ENCODE peak calls at places on chromosomes 6 and 20, in eight cellular contexts. K is A549, P is breast epithelium, Y is AG09309, A is cardiac fibroblast, U is Panc1, F is AG10803, D is thoracic aorta. G is an unnamed sample.

GRCh38 chr6:29631860-29632731 is 887 bp downstream of the GABBR1 start:
- DNase-seq in K (peak; percentile 51), P (no peak), Y (no peak), A (peak; percentile 51), U (no peak), F (peak; percentile 63), D (no peak), G (no peak)

GRCh38 chr20:22762576-22763256 is 178.3 kb upstream of the FOXA2 start:
- DNase-seq in K (peak; percentile 36), P (no peak), Y (no peak), A (no peak), U (no peak), F (no peak), D (no peak), G (no peak)

GRCh38 chr20:39630215-39630614 is 668.1 kb downstream of the DHX35 start:
- DNase-seq in K (no peak), P (no peak), Y (no peak), A (no peak), U (no peak), F (peak; percentile 31), D (no peak), G (no peak)

GRCh38 chr6:105136433-105137350 is 43.1 kb downstream of the POPDC3 start:
- DNase-seq in K (peak; percentile 45), P (no peak), Y (no peak), A (peak; percentile 56), U (no peak), F (peak; percentile 59), D (no peak), G (no peak)

GRCh38 chr6:150069707-150070106 is 786 bp upstream of the ULBP3 start:
- DNase-seq in K (no peak), P (no peak), Y (no peak), A (no peak), U (no peak), F (no peak), D (no peak), G (no peak)

GRCh38 chr6:111242452-111242851 is 155.1 kb downstream of the SLC16A10 start:
- DNase-seq in K (peak; percentile 52), P (no peak), Y (peak; percentile 42), A (peak; percentile 67), U (no peak), F (peak; percentile 16), D (no peak), G (no peak)

GRCh38 chr6:163321717-163322116 is 92.8 kb upstream of the QKI start:
- DNase-seq in K (no peak), P (no peak), Y (no peak), A (no peak), U (no peak), F (no peak), D (no peak), G (no peak)

GRCh38 chr20:63132131-63132714 is 83.7 kb downstream of the YTHDF1 start:
- DNase-seq in K (no peak), P (peak; percentile 24), Y (no peak), A (no peak), U (no peak), F (no peak), D (no peak), G (no peak)

GRCh38 chr6:22906091-22906549 is 336.8 kb downstream of the HDGFL1 start:
- DNase-seq in K (peak; percentile 28), P (no peak), Y (no peak), A (peak; percentile 69), U (no peak), F (peak; percentile 54), D (no peak), G (no peak)

GRCh38 chr6:117494694-117495318 is 12.3 kb downstream of the DCBLD1 start:
- DNase-seq in K (peak; percentile 44), P (no peak), Y (no peak), A (peak; percentile 67), U (no peak), F (no peak), D (no peak), G (no peak)

GRCh38 chr6:36129889-36130671 is at the start of gene MAPK13:
- DNase-seq in K (no peak), P (no peak), Y (no peak), A (peak; percentile 66), U (no peak), F (no peak), D (no peak), G (no peak)
- H3K4me3 ChIP-seq in K (no peak within 1 kb of the TSS), P (peak within 1 kb of the TSS; percentile 37), Y (peak within 1 kb of the TSS; percentile 17), A (peak within 1 kb of the TSS; percentile 37), U (peak within 1 kb of the TSS; percentile 35), F (no peak within 1 kb of the TSS), D (peak within 1 kb of the TSS; percentile 67), G (no peak within 1 kb of the TSS)

GRCh38 chr6:98847767-98848538 is 13.6 kb downstream of the POU3F2 start:
- DNase-seq in K (no peak), P (no peak), Y (no peak), A (no peak), U (no peak), F (no peak), D (no peak), G (no peak)
- H3K4me3 ChIP-seq in K (no peak overlapping the region), P (peak overlapping the region; percentile 4), Y (peak overlapping the region; percentile 29), A (peak overlapping the region; percentile 17), U (no peak overlapping the region), F (peak overlapping the region; percentile 37), D (peak overlapping the region; percentile 55), G (no peak overlapping the region)

GRCh38 chr20:51366155-51366886 is 176.2 kb downstream of the NFATC2 start:
- DNase-seq in K (peak; percentile 90), P (no peak), Y (peak; percentile 99), A (peak; percentile 100), U (no peak), F (peak; percentile 100), D (peak; percentile 88), G (no peak)

GRCh38 chr20:51363813-51364212 is 178.7 kb downstream of the NFATC2 start:
- DNase-seq in K (no peak), P (no peak), Y (no peak), A (no peak), U (no peak), F (no peak), D (no peak), G (no peak)

GRCh38 chr20:51368461-51369211 is 173.9 kb downstream of the NFATC2 start:
- DNase-seq in K (no peak), P (no peak), Y (no peak), A (no peak), U (no peak), F (peak; percentile 46), D (no peak), G (no peak)

GRCh38 chr20:51363378-51363777 is 179.1 kb downstream of the NFATC2 start:
- DNase-seq in K (no peak), P (no peak), Y (no peak), A (no peak), U (no peak), F (no peak), D (no peak), G (no peak)

DNA sequence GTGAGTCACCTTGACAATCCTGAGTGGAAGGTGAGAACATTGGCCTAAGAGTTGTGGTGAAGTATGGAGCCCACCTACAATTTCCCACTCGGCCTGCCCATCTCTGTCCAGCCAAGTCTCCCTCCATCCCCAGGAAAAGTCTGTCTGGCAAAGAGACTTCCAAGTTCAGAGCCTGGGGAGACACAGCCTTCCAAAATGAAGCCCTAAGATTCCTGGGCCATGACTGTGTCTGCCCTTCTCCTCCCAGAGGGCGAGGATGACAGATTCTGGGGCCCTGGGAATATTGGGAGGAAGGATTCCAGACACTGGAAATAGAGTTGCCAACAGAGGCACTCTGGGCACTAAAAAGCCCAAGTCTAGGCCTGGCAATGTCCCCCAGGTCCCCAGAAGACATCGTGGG is 176.8 kb downstream of the NFATC2 start:
- DNase-seq in K (peak; percentile 72), P (no peak), Y (peak; percentile 79), A (peak; percentile 94), U (no peak), F (peak; percentile 95), D (no peak), G (no peak)
- H3K4me3 ChIP-seq in K (peak overlapping the region; percentile 15), P (no peak overlapping the region), Y (no peak overlapping the region), A (no peak overlapping the region), U (no peak overlapping the region), F (peak overlapping the region; percentile 9), D (no peak overlapping the region), G (no peak overlapping the region)

DNA sequence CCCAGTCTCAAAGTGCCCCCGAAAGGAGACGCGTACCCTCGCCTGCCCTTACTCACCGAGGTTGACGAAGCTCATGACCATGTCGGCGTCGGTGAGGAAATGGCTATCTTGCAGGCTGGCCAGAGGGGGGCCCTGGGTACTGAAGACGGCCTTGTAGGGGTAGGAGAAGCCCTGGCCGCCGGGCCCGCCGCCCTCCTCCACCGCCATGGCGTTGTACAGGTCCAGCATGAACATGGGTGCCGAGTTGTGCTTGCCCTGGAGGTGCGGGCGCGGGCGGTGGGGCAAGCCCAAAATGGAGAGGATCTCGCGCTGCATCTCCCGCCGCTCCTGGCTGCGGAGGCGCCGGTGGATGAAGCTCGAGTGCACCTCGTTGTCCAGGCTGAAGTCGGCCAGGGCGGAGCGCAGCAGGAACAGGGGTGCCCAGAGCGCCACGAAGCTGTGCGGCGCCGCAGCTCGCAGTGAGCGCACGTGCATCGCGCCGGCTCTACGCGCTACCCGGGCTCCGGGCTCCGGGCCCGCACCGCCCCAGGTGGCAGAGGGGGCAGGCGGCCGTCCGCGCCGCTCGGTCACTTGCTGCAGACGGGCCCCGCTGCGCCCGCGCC is 691 bp downstream of the BMP7 start:
- DNase-seq in K (peak; percentile 24), P (no peak), Y (no peak), A (no peak), U (no peak), F (no peak), D (no peak), G (no peak)
- H3K4me3 ChIP-seq in K (peak overlapping the region; percentile 47), P (peak overlapping the region; percentile 43), Y (no peak overlapping the region), A (no peak overlapping the region), U (peak overlapping the region; percentile 40), F (no peak overlapping the region), D (no peak overlapping the region), G (no peak overlapping the region)

GRCh38 chr6:144012534-144012933 is 4.5 kb upstream of the PLAGL1 start:
- DNase-seq in K (no peak), P (no peak), Y (peak; percentile 34), A (peak; percentile 51), U (no peak), F (peak; percentile 26), D (no peak), G (no peak)

GRCh38 chr6:144007455-144007778 is 642 bp downstream of the PLAGL1 start:
- DNase-seq in K (no peak), P (no peak), Y (no peak), A (peak; percentile 28), U (no peak), F (no peak), D (no peak), G (no peak)

GRCh38 chr6:144006731-144007454 is 1.2 kb downstream of the PLAGL1 start:
- DNase-seq in K (peak; percentile 19), P (no peak), Y (peak; percentile 20), A (peak; percentile 77), U (no peak), F (peak; percentile 54), D (no peak), G (no peak)

GRCh38 chr6:144007779-144008500 is at the start of gene PLAGL1:
- DNase-seq in K (peak; percentile 50), P (no peak), Y (no peak), A (peak; percentile 68), U (no peak), F (peak; percentile 74), D (no peak), G (no peak)

GRCh38 chr6:144008501-144009245 is 614 bp upstream of the PLAGL1 start:
- DNase-seq in K (peak; percentile 7), P (no peak), Y (no peak), A (no peak), U (no peak), F (peak; percentile 8), D (no peak), G (no peak)
- H3K4me3 ChIP-seq in K (peak overlapping the region; percentile 58), P (peak overlapping the region; percentile 52), Y (peak overlapping the region; percentile 64), A (peak overlapping the region; percentile 22), U (peak overlapping the region; percentile 56), F (peak overlapping the region; percentile 54), D (peak overlapping the region; percentile 77), G (no peak overlapping the region)